ENCODE peak calls at places on chromosomes 7 and 10, in four cellular contexts. S is kidney epithelial cell; Z is naive thymus-derived CD4-positive, alpha-beta T cell; D is lung. N is an unnamed sample.
A peak's percentile ranks its signal among the peaks of the same experiment; 100 is the strongest.

GRCh38 chr10:102764340-102765257 is 20.9 kb downstream of the WBP1L start:
- DNase-seq in S (no peak), Z (no peak), D (no peak), N (no peak)

GRCh38 chr7:1219516-1219915 is 13.2 kb upstream of the UNCX start:
- DNase-seq in S (no peak), Z (no peak), D (no peak), N (no peak)

GRCh38 chr7:104643587-104644217 is 315.3 kb downstream of the LHFPL3 start:
- DNase-seq in S (no peak), Z (no peak), D (no peak), N (no peak)

GRCh38 chr7:43444711-43445578 is 138.0 kb upstream of the STK17A start:
- DNase-seq in S (no peak), Z (no peak), D (no peak), N (no peak)

GRCh38 chr7:102253076-102253972 is 33.3 kb upstream of the SH2B2 start:
- DNase-seq in S (no peak), Z (no peak), D (no peak), N (no peak)

GRCh38 chr10:18216482-18216881 is 76.3 kb downstream of the CACNB2 start:
- DNase-seq in S (no peak), Z (no peak), D (no peak), N (no peak)

GRCh38 chr10:15236340-15236739 is 67.8 kb upstream of the NMT2 start:
- DNase-seq in S (no peak), Z (no peak), D (no peak), N (no peak)

GRCh38 chr7:71784781-71785180 is 627.4 kb downstream of the CALN1 start:
- DNase-seq in S (no peak), Z (no peak), D (no peak), N (no peak)

GRCh38 chr7:34928052-34928451 is 109.2 kb downstream of the DPY19L1 start:
- DNase-seq in S (no peak), Z (peak; percentile 6), D (no peak), N (no peak)

GRCh38 chr10:89563861-89564478 is 28.6 kb upstream of the SLC16A12 start:
- DNase-seq in S (no peak), Z (peak; percentile 56), D (no peak), N (peak; percentile 40)

GRCh38 chr10:55550241-55550640 is 749.2 kb upstream of the PCDH15 start:
- DNase-seq in S (peak; percentile 32), Z (no peak), D (no peak), N (no peak)

GRCh38 chr10:97608991-97609561 is 19.6 kb downstream of the C10orf62 start:
- DNase-seq in S (no peak), Z (no peak), D (no peak), N (no peak)

GRCh38 chr10:97302088-97302791 is 9.8 kb upstream of the ARHGAP19 start:
- DNase-seq in S (no peak), Z (no peak), D (no peak), N (no peak)

GRCh38 chr10:26391701-26392695 is 46.1 kb upstream of the APBB1IP start:
- DNase-seq in S (no peak), Z (peak; percentile 12), D (no peak), N (peak; percentile 4)

GRCh38 chr7:98180751-98181150 is 30.5 kb upstream of the BHLHA15 start:
- DNase-seq in S (no peak), Z (no peak), D (no peak), N (no peak)

GRCh38 chr7:129110575-129111376 is 33.7 kb upstream of the TSPAN33 start:
- DNase-seq in S (no peak), Z (no peak), D (no peak), N (no peak)

GRCh38 chr7:113986216-113986615 is 67.4 kb upstream of the PPP1R3A start:
- DNase-seq in S (no peak), Z (no peak), D (no peak), N (no peak)

GRCh38 chr7:18975689-18976280 is 141.7 kb downstream of the TWIST1 start:
- DNase-seq in S (no peak), Z (no peak), D (no peak), N (no peak)

GRCh38 chr7:50824882-50825281 is 42.2 kb upstream of the GRB10 start:
- DNase-seq in S (no peak), Z (no peak), D (no peak), N (no peak)

GRCh38 chr7:6413637-6414036 is 34.1 kb downstream of the DAGLB start:
- DNase-seq in S (no peak), Z (no peak), D (no peak), N (no peak)
- H3K36me3 ChIP-seq in S (peaks cover 3% of the 10 kb centered on the region), Z (peaks cover 20% of the 10 kb centered on the region), D (peaks cover 21% of the 10 kb centered on the region), N (peaks cover 43% of the 10 kb centered on the region)

DNA sequence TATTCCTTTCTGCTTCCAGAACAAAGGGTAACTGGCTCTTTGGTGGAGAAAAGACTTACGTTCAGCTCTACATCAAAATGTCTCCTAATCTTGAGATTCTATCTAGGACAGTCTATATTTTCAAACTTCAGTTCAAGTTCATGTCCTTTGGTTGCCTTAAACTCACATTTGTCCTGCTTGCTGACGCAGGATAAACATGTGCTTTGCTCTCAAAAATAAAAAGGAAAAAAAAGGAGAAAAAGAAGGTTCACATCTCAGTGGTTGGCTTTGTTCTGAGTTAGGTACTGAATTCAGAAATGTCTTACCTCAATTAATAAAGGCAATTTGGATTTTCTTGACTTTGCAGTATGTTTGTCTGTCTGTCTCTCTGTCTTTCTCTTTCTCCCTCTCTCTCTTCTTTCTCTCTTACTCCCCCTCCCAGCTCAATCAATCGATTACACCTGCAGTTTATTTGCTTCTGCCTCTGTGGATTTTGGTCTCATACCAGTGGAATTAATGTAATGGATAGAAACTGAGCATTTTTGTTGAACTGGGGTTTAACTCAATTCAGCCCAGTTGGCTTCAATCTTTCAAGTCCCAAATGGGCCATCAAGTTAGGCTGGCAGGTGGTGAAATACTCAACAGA is 72.2 kb upstream of the ADRB1 start:
- DNase-seq in S (no peak), Z (no peak), D (no peak), N (no peak)
- H3K36me3 ChIP-seq in S (no peaks in the 10 kb centered on the region), Z (no peaks in the 10 kb centered on the region), D (no peaks in the 10 kb centered on the region), N (no peaks in the 10 kb centered on the region)

GRCh38 chr7:17432793-17433192 is 134.3 kb downstream of the AHR start:
- DNase-seq in S (no peak), Z (no peak), D (no peak), N (no peak)
- H3K36me3 ChIP-seq in S (no peaks in the 10 kb centered on the region), Z (no peaks in the 10 kb centered on the region), D (no peaks in the 10 kb centered on the region), N (no peaks in the 10 kb centered on the region)

GRCh38 chr7:107196834-107197610 is 28.2 kb downstream of the HBP1 start:
- DNase-seq in S (no peak), Z (no peak), D (peak; percentile 54), N (no peak)
- H3K36me3 ChIP-seq in S (no peaks in the 10 kb centered on the region), Z (peaks cover 13% of the 10 kb centered on the region), D (peaks cover 23% of the 10 kb centered on the region), N (peaks cover 37% of the 10 kb centered on the region)

GRCh38 chr7:107186242-107186641 is 17.4 kb downstream of the HBP1 start:
- DNase-seq in S (no peak), Z (no peak), D (no peak), N (no peak)

GRCh38 chr7:107194051-107194450 is 25.2 kb downstream of the HBP1 start:
- DNase-seq in S (no peak), Z (no peak), D (no peak), N (no peak)

GRCh38 chr7:107185716-107186115 is 16.9 kb downstream of the HBP1 start:
- DNase-seq in S (no peak), Z (no peak), D (no peak), N (no peak)

GRCh38 chr7:107187774-107188173 is 19.0 kb downstream of the HBP1 start:
- DNase-seq in S (no peak), Z (no peak), D (no peak), N (no peak)

DNA sequence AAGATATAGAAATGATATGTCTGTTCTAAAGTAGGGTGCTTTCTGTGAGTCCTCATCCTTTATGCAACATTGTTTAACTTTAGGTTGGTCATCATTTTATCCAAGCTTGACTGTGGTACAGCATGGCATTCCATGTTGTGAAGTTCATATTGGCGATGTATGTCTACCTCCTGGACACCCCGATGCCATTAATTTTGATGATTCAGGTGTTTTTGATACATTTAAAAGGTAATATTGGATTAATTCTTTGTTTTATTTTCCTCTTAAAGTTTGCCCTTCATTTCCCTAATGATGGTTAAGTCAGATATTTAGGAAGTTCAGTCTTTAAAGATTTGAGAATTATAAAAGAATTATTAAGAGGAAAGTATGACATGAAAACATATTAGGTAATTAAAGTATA is 21.3 kb downstream of the HBP1 start:
- DNase-seq in S (no peak), Z (no peak), D (no peak), N (no peak)
- H3K36me3 ChIP-seq in S (no peaks in the 10 kb centered on the region), Z (peaks cover 24% of the 10 kb centered on the region), D (peaks cover 12% of the 10 kb centered on the region), N (peaks cover 59% of the 10 kb centered on the region)

DNA sequence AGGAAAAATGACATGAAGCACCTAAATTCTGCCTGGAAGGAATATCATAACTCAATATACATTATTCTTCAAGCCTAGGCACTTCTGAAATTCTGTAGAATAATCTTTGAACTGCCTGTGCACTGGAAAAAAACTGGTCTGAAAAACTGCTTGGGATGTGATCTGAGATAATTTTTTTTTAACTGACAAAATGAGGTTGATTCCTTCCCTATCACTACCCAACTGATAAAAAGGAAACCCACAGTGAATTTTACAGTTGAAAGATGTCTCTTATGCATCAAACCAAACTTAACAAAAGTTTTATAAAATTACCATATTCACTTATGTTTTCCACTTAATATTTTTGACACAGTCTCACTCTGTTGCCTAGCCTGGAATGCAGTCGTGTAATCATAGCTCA is 67.2 kb upstream of the FAM133B start:
- DNase-seq in S (no peak), Z (no peak), D (no peak), N (no peak)
- H3K36me3 ChIP-seq in S (no peaks in the 10 kb centered on the region), Z (no peaks in the 10 kb centered on the region), D (no peaks in the 10 kb centered on the region), N (no peaks in the 10 kb centered on the region)

N was measured in CD4-positive, alpha-beta memory T cell.